ENCODE peak calls at places on chromosomes 1 and 21, in four cellular contexts. One of them, this sample, is unnamed.

GRCh38 chr21:45330075-45330781 is 42.5 kb upstream of the POFUT2 start:
- DNase-seq in psoas muscle: peak; percentile 61
- DNase-seq in NCI-H1417: peak; percentile 64
- DNase-seq in EH: peak; percentile 98
- DNase-seq in this sample: peak; percentile 71

GRCh38 chr1:200561856-200562214 is 58.7 kb downstream of the KIF14 start:
- DNase-seq in NCI-H1417: no peak
- DNase-seq in EH: no peak
- DNase-seq in psoas muscle: no peak
- DNase-seq in this sample: no peak

GRCh38 chr1:178263341-178263740 is 169.4 kb downstream of the RASAL2 start:
- DNase-seq in EH: peak; percentile 84
- DNase-seq in NCI-H1417: no peak
- DNase-seq in psoas muscle: no peak
- DNase-seq in this sample: no peak

GRCh38 chr1:159944623-159945455 is 574 bp downstream of the IGSF9 start:
- DNase-seq in NCI-H1417: peak; percentile 75
- DNase-seq in EH: no peak
- DNase-seq in psoas muscle: no peak
- DNase-seq in this sample: peak; percentile 66

GRCh38 chr1:228381336-228381735 is 25.3 kb downstream of the TRIM11 start:
- DNase-seq in EH: peak; percentile 65
- DNase-seq in NCI-H1417: no peak
- DNase-seq in psoas muscle: peak; percentile 12
- DNase-seq in this sample: no peak

GRCh38 chr1:54254055-54254454 is 54.1 kb downstream of the MRPL37 start:
- DNase-seq in NCI-H1417: peak; percentile 64
- DNase-seq in EH: peak; percentile 25
- DNase-seq in psoas muscle: peak; percentile 64
- DNase-seq in this sample: no peak

GRCh38 chr1:50426108-50426700 is 3.0 kb upstream of the DMRTA2 start:
- DNase-seq in psoas muscle: no peak
- DNase-seq in NCI-H1417: no peak
- DNase-seq in EH: no peak
- DNase-seq in this sample: no peak

GRCh38 chr1:983736-984475 is 2.0 kb upstream of the PERM1 start:
- DNase-seq in NCI-H1417: peak; percentile 39
- DNase-seq in EH: peak; percentile 42
- DNase-seq in psoas muscle: peak; percentile 81
- DNase-seq in this sample: peak; percentile 22

GRCh38 chr1:33762099-33762830 is 101.6 kb upstream of the HMGB4 start:
- DNase-seq in psoas muscle: no peak
- DNase-seq in NCI-H1417: no peak
- DNase-seq in EH: peak; percentile 49
- DNase-seq in this sample: no peak

GRCh38 chr21:36069713-36070573 is at the start of gene CBR1:
- DNase-seq in psoas muscle: peak; percentile 95
- DNase-seq in EH: peak; percentile 95
- DNase-seq in NCI-H1417: peak; percentile 95
- DNase-seq in this sample: peak; percentile 80

GRCh38 chr21:42614811-42615342 is 38.5 kb upstream of the PDE9A start:
- DNase-seq in EH: no peak
- DNase-seq in psoas muscle: no peak
- DNase-seq in NCI-H1417: no peak
- DNase-seq in this sample: no peak

GRCh38 chr1:151859814-151860405 is 6.4 kb upstream of the THEM5 start:
- DNase-seq in psoas muscle: no peak
- DNase-seq in EH: no peak
- DNase-seq in NCI-H1417: no peak
- DNase-seq in this sample: no peak

GRCh38 chr1:26078286-26079177 is 11.1 kb upstream of the TRIM63 start:
- DNase-seq in EH: no peak
- DNase-seq in NCI-H1417: no peak
- DNase-seq in psoas muscle: no peak
- DNase-seq in this sample: no peak

GRCh38 chr1:118360817-118361216 is 175.8 kb upstream of the SPAG17 start:
- DNase-seq in NCI-H1417: no peak
- DNase-seq in psoas muscle: no peak
- DNase-seq in EH: peak; percentile 87
- DNase-seq in this sample: no peak

GRCh38 chr1:43206721-43207228 is 34.6 kb downstream of the CFAP57 start:
- DNase-seq in EH: peak; percentile 100
- DNase-seq in psoas muscle: no peak
- DNase-seq in NCI-H1417: no peak
- DNase-seq in this sample: no peak

GRCh38 chr1:26831546-26832248 is 5.2 kb downstream of the ZDHHC18 start:
- DNase-seq in EH: no peak
- DNase-seq in psoas muscle: no peak
- DNase-seq in NCI-H1417: no peak
- DNase-seq in this sample: no peak

GRCh38 chr1:13965770-13966398 is 265.9 kb downstream of the PRDM2 start:
- DNase-seq in EH: peak; percentile 34
- DNase-seq in psoas muscle: peak; percentile 62
- DNase-seq in NCI-H1417: peak; percentile 68
- DNase-seq in this sample: peak; percentile 95

GRCh38 chr1:81119319-81119718 is 681.4 kb upstream of the ADGRL2 start:
- DNase-seq in NCI-H1417: no peak
- DNase-seq in EH: no peak
- DNase-seq in psoas muscle: no peak
- DNase-seq in this sample: no peak